ENCODE peak calls at places on chromosomes 4 and X, in nine cellular contexts. One of them, this sample, is unnamed.

GRCh38 chrX:15956684-15957083 is 102.1 kb upstream of the AP1S2 start:
- DNase-seq in thoracic aorta: no peak
- DNase-seq in GM12878: no peak
- DNase-seq in OCI-LY7: no peak
- DNase-seq in cardiac fibroblast: no peak
- DNase-seq in NT2/D1: peak
- DNase-seq in endodermal cell: peak
- DNase-seq in AG04450: no peak
- DNase-seq in GM23338: peak
- DNase-seq in this sample: no peak

GRCh38 chrX:10564484-10564883 is 55.9 kb downstream of the MID1 start:
- DNase-seq in thoracic aorta: no peak
- DNase-seq in GM12878: no peak
- DNase-seq in OCI-LY7: no peak
- DNase-seq in cardiac fibroblast: no peak
- DNase-seq in NT2/D1: no peak
- DNase-seq in endodermal cell: no peak
- DNase-seq in AG04450: no peak
- DNase-seq in GM23338: no peak
- DNase-seq in this sample: no peak

GRCh38 chrX:65932173-65933084 is 107.5 kb downstream of the VSIG4 start:
- DNase-seq in thoracic aorta: no peak
- DNase-seq in GM12878: no peak
- DNase-seq in OCI-LY7: peak
- DNase-seq in cardiac fibroblast: no peak
- DNase-seq in NT2/D1: no peak
- DNase-seq in endodermal cell: peak
- DNase-seq in AG04450: no peak
- DNase-seq in GM23338: peak
- DNase-seq in this sample: no peak

GRCh38 chr4:26557164-26557563 is 26.7 kb upstream of the TBC1D19 start:
- DNase-seq in thoracic aorta: no peak
- DNase-seq in GM12878: no peak
- DNase-seq in OCI-LY7: no peak
- DNase-seq in cardiac fibroblast: peak
- DNase-seq in NT2/D1: no peak
- DNase-seq in endodermal cell: no peak
- DNase-seq in AG04450: peak
- DNase-seq in GM23338: no peak
- DNase-seq in this sample: no peak

GRCh38 chr4:47483722-47484121 is 1.4 kb upstream of the ATP10D start:
- DNase-seq in thoracic aorta: no peak
- DNase-seq in GM12878: no peak
- DNase-seq in OCI-LY7: peak
- DNase-seq in cardiac fibroblast: no peak
- DNase-seq in NT2/D1: no peak
- DNase-seq in endodermal cell: no peak
- DNase-seq in AG04450: no peak
- DNase-seq in GM23338: no peak
- DNase-seq in this sample: no peak

GRCh38 chr4:5041609-5042234 is 9.6 kb upstream of the STK32B start:
- DNase-seq in thoracic aorta: no peak
- DNase-seq in GM12878: no peak
- DNase-seq in OCI-LY7: no peak
- DNase-seq in cardiac fibroblast: no peak
- DNase-seq in NT2/D1: no peak
- DNase-seq in endodermal cell: no peak
- DNase-seq in AG04450: no peak
- DNase-seq in GM23338: no peak
- DNase-seq in this sample: no peak

GRCh38 chr4:95267081-95267480 is 281.7 kb downstream of the UNC5C start:
- DNase-seq in thoracic aorta: no peak
- DNase-seq in GM12878: no peak
- DNase-seq in OCI-LY7: no peak
- DNase-seq in cardiac fibroblast: peak
- DNase-seq in NT2/D1: no peak
- DNase-seq in endodermal cell: no peak
- DNase-seq in AG04450: no peak
- DNase-seq in GM23338: no peak
- DNase-seq in this sample: no peak

GRCh38 chr4:3009422-3009821 is 46.1 kb downstream of the GRK4 start:
- DNase-seq in thoracic aorta: no peak
- DNase-seq in GM12878: no peak
- DNase-seq in OCI-LY7: peak
- DNase-seq in cardiac fibroblast: peak
- DNase-seq in NT2/D1: peak
- DNase-seq in endodermal cell: peak
- DNase-seq in AG04450: no peak
- DNase-seq in GM23338: peak
- DNase-seq in this sample: no peak

GRCh38 chr4:109945056-109945455 is 32.4 kb downstream of the EGF start:
- DNase-seq in thoracic aorta: no peak
- DNase-seq in GM12878: no peak
- DNase-seq in OCI-LY7: no peak
- DNase-seq in cardiac fibroblast: no peak
- DNase-seq in NT2/D1: no peak
- DNase-seq in endodermal cell: no peak
- DNase-seq in AG04450: no peak
- DNase-seq in GM23338: no peak
- DNase-seq in this sample: no peak

GRCh38 chrX:107171369-107172102 is 34.7 kb downstream of the NUP62CL start:
- DNase-seq in thoracic aorta: no peak
- DNase-seq in GM12878: no peak
- DNase-seq in OCI-LY7: no peak
- DNase-seq in cardiac fibroblast: no peak
- DNase-seq in NT2/D1: no peak
- DNase-seq in endodermal cell: no peak
- DNase-seq in AG04450: no peak
- DNase-seq in GM23338: no peak
- DNase-seq in this sample: no peak

GRCh38 chrX:101659601-101660063 is at the start of gene ARMCX2:
- DNase-seq in thoracic aorta: no peak
- DNase-seq in GM12878: no peak
- DNase-seq in OCI-LY7: no peak
- DNase-seq in cardiac fibroblast: peak
- DNase-seq in NT2/D1: peak
- DNase-seq in endodermal cell: peak
- DNase-seq in AG04450: peak
- DNase-seq in GM23338: peak
- DNase-seq in this sample: no peak

GRCh38 chrX:11193035-11193469 is 81.9 kb downstream of the HCCS start:
- DNase-seq in thoracic aorta: no peak
- DNase-seq in GM12878: no peak
- DNase-seq in OCI-LY7: no peak
- DNase-seq in cardiac fibroblast: peak
- DNase-seq in NT2/D1: no peak
- DNase-seq in endodermal cell: no peak
- DNase-seq in AG04450: no peak
- DNase-seq in GM23338: no peak
- DNase-seq in this sample: no peak

GRCh38 chr4:132101526-132101925 is 1047.6 kb upstream of the PCDH10 start:
- DNase-seq in thoracic aorta: no peak
- DNase-seq in GM12878: no peak
- DNase-seq in OCI-LY7: no peak
- DNase-seq in cardiac fibroblast: peak
- DNase-seq in NT2/D1: no peak
- DNase-seq in endodermal cell: no peak
- DNase-seq in AG04450: no peak
- DNase-seq in GM23338: no peak
- DNase-seq in this sample: no peak

GRCh38 chr4:163858515-163858914 is 364.0 kb downstream of the TMA16 start:
- DNase-seq in thoracic aorta: no peak
- DNase-seq in GM12878: no peak
- DNase-seq in OCI-LY7: no peak
- DNase-seq in cardiac fibroblast: no peak
- DNase-seq in NT2/D1: no peak
- DNase-seq in endodermal cell: no peak
- DNase-seq in AG04450: no peak
- DNase-seq in GM23338: no peak
- DNase-seq in this sample: no peak

DNA sequence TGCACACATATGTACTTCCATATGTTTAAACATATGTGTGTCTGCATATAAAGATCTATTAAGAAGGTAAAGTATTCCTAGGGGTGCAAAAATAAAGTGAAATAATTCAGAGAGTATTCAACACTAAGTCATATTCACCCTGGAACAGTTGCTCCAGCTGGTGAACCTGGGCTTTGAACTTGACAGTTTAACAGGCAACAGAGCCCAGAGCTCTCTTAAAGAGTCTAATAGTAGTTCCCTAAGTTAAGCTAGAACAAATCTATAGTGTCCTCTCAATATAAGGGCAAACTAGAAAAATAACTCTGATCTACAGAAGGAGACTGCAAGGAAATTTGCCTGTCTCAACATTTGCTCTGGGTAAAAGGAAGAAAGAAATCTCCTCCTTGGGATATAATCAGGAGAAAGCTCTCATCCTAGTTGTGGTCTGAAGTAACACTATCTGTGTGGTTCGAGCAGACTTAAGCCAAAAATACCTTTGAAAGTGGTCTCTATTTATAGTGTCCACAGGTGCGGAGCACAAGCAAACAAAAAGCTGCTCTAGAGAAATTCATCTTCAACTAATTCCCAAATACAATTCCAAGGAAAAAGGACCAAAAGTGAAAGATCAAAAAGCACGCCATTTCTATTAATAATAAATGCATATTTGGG is 29.9 kb downstream of the VEGFC start:
- DNase-seq in thoracic aorta: no peak
- DNase-seq in GM12878: no peak
- DNase-seq in OCI-LY7: no peak
- DNase-seq in cardiac fibroblast: no peak
- DNase-seq in NT2/D1: no peak
- DNase-seq in endodermal cell: no peak
- DNase-seq in AG04450: no peak
- DNase-seq in GM23338: no peak
- DNase-seq in this sample: no peak
- H3K4me3 ChIP-seq in thoracic aorta: no peak
- H3K4me3 ChIP-seq in GM12878: no peak
- H3K4me3 ChIP-seq in OCI-LY7: no peak
- H3K4me3 ChIP-seq in cardiac fibroblast: no peak
- H3K4me3 ChIP-seq in NT2/D1: no peak
- H3K4me3 ChIP-seq in endodermal cell: no peak
- H3K4me3 ChIP-seq in AG04450: no peak
- H3K4me3 ChIP-seq in GM23338: no peak
- H3K4me3 ChIP-seq in this sample: no peak

GRCh38 chr4:82045267-82045666 is 328.5 kb downstream of the HNRNPD start:
- DNase-seq in thoracic aorta: no peak
- DNase-seq in GM12878: no peak
- DNase-seq in OCI-LY7: no peak
- DNase-seq in cardiac fibroblast: no peak
- DNase-seq in NT2/D1: no peak
- DNase-seq in endodermal cell: no peak
- DNase-seq in AG04450: no peak
- DNase-seq in GM23338: no peak
- DNase-seq in this sample: no peak
- H3K4me3 ChIP-seq in thoracic aorta: no peak
- H3K4me3 ChIP-seq in GM12878: no peak
- H3K4me3 ChIP-seq in OCI-LY7: no peak
- H3K4me3 ChIP-seq in cardiac fibroblast: no peak
- H3K4me3 ChIP-seq in NT2/D1: peak
- H3K4me3 ChIP-seq in endodermal cell: peak
- H3K4me3 ChIP-seq in AG04450: no peak
- H3K4me3 ChIP-seq in GM23338: peak
- H3K4me3 ChIP-seq in this sample: no peak

GRCh38 chrX:46758163-46758955 is 559 bp downstream of the SLC9A7 start:
- DNase-seq in thoracic aorta: no peak
- DNase-seq in GM12878: no peak
- DNase-seq in OCI-LY7: peak
- DNase-seq in cardiac fibroblast: no peak
- DNase-seq in NT2/D1: no peak
- DNase-seq in endodermal cell: no peak
- DNase-seq in AG04450: no peak
- DNase-seq in GM23338: peak
- DNase-seq in this sample: no peak

GRCh38 chrX:46757593-46757992 is 1.3 kb downstream of the SLC9A7 start:
- DNase-seq in thoracic aorta: no peak
- DNase-seq in GM12878: no peak
- DNase-seq in OCI-LY7: peak
- DNase-seq in cardiac fibroblast: no peak
- DNase-seq in NT2/D1: no peak
- DNase-seq in endodermal cell: no peak
- DNase-seq in AG04450: no peak
- DNase-seq in GM23338: no peak
- DNase-seq in this sample: no peak

GRCh38 chrX:46758956-46759644 is at the start of gene SLC9A7:
- DNase-seq in thoracic aorta: no peak
- DNase-seq in GM12878: peak
- DNase-seq in OCI-LY7: peak
- DNase-seq in cardiac fibroblast: peak
- DNase-seq in NT2/D1: peak
- DNase-seq in endodermal cell: peak
- DNase-seq in AG04450: no peak
- DNase-seq in GM23338: peak
- DNase-seq in this sample: peak

GRCh38 chrX:46755656-46756055 is 3.3 kb downstream of the SLC9A7 start:
- DNase-seq in thoracic aorta: no peak
- DNase-seq in GM12878: no peak
- DNase-seq in OCI-LY7: no peak
- DNase-seq in cardiac fibroblast: no peak
- DNase-seq in NT2/D1: no peak
- DNase-seq in endodermal cell: no peak
- DNase-seq in AG04450: no peak
- DNase-seq in GM23338: no peak
- DNase-seq in this sample: no peak

GRCh38 chrX:46757052-46757451 is 1.9 kb downstream of the SLC9A7 start:
- DNase-seq in thoracic aorta: no peak
- DNase-seq in GM12878: no peak
- DNase-seq in OCI-LY7: no peak
- DNase-seq in cardiac fibroblast: no peak
- DNase-seq in NT2/D1: no peak
- DNase-seq in endodermal cell: no peak
- DNase-seq in AG04450: no peak
- DNase-seq in GM23338: no peak
- DNase-seq in this sample: no peak
- H3K4me3 ChIP-seq in thoracic aorta: no peak
- H3K4me3 ChIP-seq in GM12878: peak
- H3K4me3 ChIP-seq in OCI-LY7: peak
- H3K4me3 ChIP-seq in cardiac fibroblast: no peak
- H3K4me3 ChIP-seq in NT2/D1: no peak
- H3K4me3 ChIP-seq in endodermal cell: peak
- H3K4me3 ChIP-seq in AG04450: peak
- H3K4me3 ChIP-seq in GM23338: peak
- H3K4me3 ChIP-seq in this sample: no peak

DNA sequence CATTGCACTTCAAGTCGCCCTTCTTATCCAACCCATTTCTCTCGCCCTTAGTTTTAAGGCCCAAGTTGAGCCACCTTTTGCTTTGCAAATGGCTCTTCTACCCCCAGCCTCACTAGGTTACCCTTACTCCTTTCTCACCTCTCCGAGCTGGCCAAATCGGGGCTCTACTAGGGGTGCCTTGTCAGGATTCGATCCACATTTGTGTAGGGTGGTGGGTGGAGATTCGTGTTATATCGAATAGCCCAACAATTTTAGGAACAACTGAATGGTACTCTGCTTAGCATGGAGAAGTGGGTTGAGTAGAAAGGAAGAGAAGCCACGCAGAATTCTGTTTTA is 3.5 kb downstream of the SLIT2 start:
- DNase-seq in thoracic aorta: no peak
- DNase-seq in GM12878: no peak
- DNase-seq in OCI-LY7: no peak
- DNase-seq in cardiac fibroblast: peak
- DNase-seq in NT2/D1: no peak
- DNase-seq in endodermal cell: no peak
- DNase-seq in AG04450: no peak
- DNase-seq in GM23338: no peak
- DNase-seq in this sample: no peak
- H3K4me3 ChIP-seq in thoracic aorta: peak
- H3K4me3 ChIP-seq in GM12878: no peak
- H3K4me3 ChIP-seq in OCI-LY7: no peak
- H3K4me3 ChIP-seq in cardiac fibroblast: peak
- H3K4me3 ChIP-seq in NT2/D1: peak
- H3K4me3 ChIP-seq in endodermal cell: peak
- H3K4me3 ChIP-seq in AG04450: peak
- H3K4me3 ChIP-seq in GM23338: peak
- H3K4me3 ChIP-seq in this sample: no peak

This sample was measured in Jurkat, Clone E6-1.